ENCODE peak calls at places on chromosome 19, in seven cellular contexts. One of them, this sample, is unnamed.

GRCh38 chr19:15702590-15702930 is 25.3 kb upstream of the OR10H2 start:
- DNase-seq in HFFc6: no peak
- DNase-seq in fibroblast of lung: peak
- DNase-seq in IMR-90: no peak
- DNase-seq in upper lobe of right lung: peak
- DNase-seq in dorsolateral prefrontal cortex: no peak
- DNase-seq in progenitor cell of endocrine pancreas: no peak
- DNase-seq in this sample: no peak

GRCh38 chr19:10544242-10544752 is 593 bp downstream of the ATG4D start:
- DNase-seq in HFFc6: no peak
- DNase-seq in fibroblast of lung: no peak
- DNase-seq in IMR-90: no peak
- DNase-seq in upper lobe of right lung: peak
- DNase-seq in dorsolateral prefrontal cortex: no peak
- DNase-seq in progenitor cell of endocrine pancreas: peak
- DNase-seq in this sample: no peak

GRCh38 chr19:40217921-40218890 is at the start of gene TTC9B:
- DNase-seq in HFFc6: no peak
- DNase-seq in fibroblast of lung: no peak
- DNase-seq in IMR-90: no peak
- DNase-seq in upper lobe of right lung: no peak
- DNase-seq in dorsolateral prefrontal cortex: peak
- DNase-seq in progenitor cell of endocrine pancreas: no peak
- DNase-seq in this sample: peak

GRCh38 chr19:7512400-7512851 is 3.5 kb upstream of the ZNF358 start:
- DNase-seq in HFFc6: peak
- DNase-seq in fibroblast of lung: no peak
- DNase-seq in IMR-90: no peak
- DNase-seq in upper lobe of right lung: no peak
- DNase-seq in dorsolateral prefrontal cortex: no peak
- DNase-seq in progenitor cell of endocrine pancreas: no peak
- DNase-seq in this sample: no peak

GRCh38 chr19:29211562-29212416 is 1.2 kb downstream of the UQCRFS1 start:
- DNase-seq in HFFc6: no peak
- DNase-seq in fibroblast of lung: peak
- DNase-seq in IMR-90: peak
- DNase-seq in upper lobe of right lung: no peak
- DNase-seq in dorsolateral prefrontal cortex: no peak
- DNase-seq in progenitor cell of endocrine pancreas: no peak
- DNase-seq in this sample: no peak

GRCh38 chr19:8174706-8175105 is 25.3 kb upstream of the FBN3 start:
- DNase-seq in HFFc6: peak
- DNase-seq in fibroblast of lung: peak
- DNase-seq in IMR-90: peak
- DNase-seq in upper lobe of right lung: no peak
- DNase-seq in dorsolateral prefrontal cortex: no peak
- DNase-seq in progenitor cell of endocrine pancreas: no peak
- DNase-seq in this sample: no peak

GRCh38 chr19:19062454-19063182 is 1.2 kb upstream of the SLC25A42 start:
- DNase-seq in HFFc6: peak
- DNase-seq in fibroblast of lung: peak
- DNase-seq in IMR-90: peak
- DNase-seq in upper lobe of right lung: no peak
- DNase-seq in dorsolateral prefrontal cortex: peak
- DNase-seq in progenitor cell of endocrine pancreas: no peak
- DNase-seq in this sample: peak

GRCh38 chr19:16470911-16471811 is 609 bp downstream of the EPS15L1 start:
- DNase-seq in HFFc6: peak
- DNase-seq in fibroblast of lung: peak
- DNase-seq in IMR-90: peak
- DNase-seq in upper lobe of right lung: no peak
- DNase-seq in dorsolateral prefrontal cortex: peak
- DNase-seq in progenitor cell of endocrine pancreas: no peak
- DNase-seq in this sample: no peak

GRCh38 chr19:35403116-35403760 is 32.4 kb downstream of the GPR42 start:
- DNase-seq in HFFc6: no peak
- DNase-seq in fibroblast of lung: peak
- DNase-seq in IMR-90: no peak
- DNase-seq in upper lobe of right lung: no peak
- DNase-seq in dorsolateral prefrontal cortex: no peak
- DNase-seq in progenitor cell of endocrine pancreas: no peak
- DNase-seq in this sample: no peak

DNA sequence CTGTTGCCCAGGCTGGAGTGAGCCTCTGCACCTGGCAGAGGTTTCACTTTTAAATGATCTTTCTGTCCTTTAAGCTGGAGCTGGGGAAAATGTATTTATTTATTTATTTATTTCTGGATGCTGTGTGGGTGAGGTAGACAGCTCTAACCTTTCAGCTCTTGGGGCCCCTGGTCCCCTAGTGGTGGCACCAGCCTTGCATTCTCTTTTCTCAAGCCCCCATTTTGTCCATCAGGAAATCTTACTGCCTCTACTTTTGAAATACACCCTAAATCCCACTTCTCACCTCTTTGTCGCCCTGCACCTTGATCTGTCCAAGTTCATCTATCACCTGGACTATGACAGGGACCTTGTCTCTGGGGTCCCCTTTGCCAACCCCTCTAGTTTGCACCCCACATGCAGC is 2.1 kb upstream of the B9D2 start:
- DNase-seq in HFFc6: no peak
- DNase-seq in fibroblast of lung: no peak
- DNase-seq in IMR-90: no peak
- DNase-seq in upper lobe of right lung: no peak
- DNase-seq in dorsolateral prefrontal cortex: no peak
- DNase-seq in progenitor cell of endocrine pancreas: no peak
- DNase-seq in this sample: no peak
- TF ChIP-seq CTCF in HFFc6: peak
- TF ChIP-seq CTCF in fibroblast of lung: no peak
- TF ChIP-seq CTCF in IMR-90: peak
- TF ChIP-seq CTCF in upper lobe of right lung: no peak
- TF ChIP-seq CTCF in dorsolateral prefrontal cortex: no peak
- TF ChIP-seq CTCF in progenitor cell of endocrine pancreas: peak
- TF ChIP-seq CTCF in this sample: no peak

DNA sequence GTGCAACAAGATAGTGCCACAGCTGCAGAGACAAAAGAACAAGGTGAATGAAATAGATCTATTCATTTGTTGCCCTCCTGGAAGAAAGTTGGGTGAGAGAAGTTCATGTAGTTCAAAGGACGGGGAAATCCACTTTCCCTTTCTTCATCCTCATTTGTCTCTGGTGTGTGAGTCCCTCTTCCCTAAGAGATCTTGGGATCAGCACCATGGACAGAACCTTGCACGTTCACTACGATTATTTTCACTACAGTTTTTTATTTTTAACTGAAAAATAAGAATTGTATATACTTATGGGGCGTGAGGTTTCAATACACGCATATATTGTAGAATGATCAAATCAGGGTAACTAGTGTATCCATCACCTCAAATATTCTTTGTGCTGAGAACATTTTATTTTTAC is 29.2 kb downstream of the NLRP5 start:
- DNase-seq in HFFc6: no peak
- DNase-seq in fibroblast of lung: no peak
- DNase-seq in IMR-90: no peak
- DNase-seq in upper lobe of right lung: no peak
- DNase-seq in dorsolateral prefrontal cortex: no peak
- DNase-seq in progenitor cell of endocrine pancreas: no peak
- DNase-seq in this sample: peak
- TF ChIP-seq CTCF in HFFc6: no peak
- TF ChIP-seq CTCF in fibroblast of lung: no peak
- TF ChIP-seq CTCF in IMR-90: no peak
- TF ChIP-seq CTCF in upper lobe of right lung: no peak
- TF ChIP-seq CTCF in dorsolateral prefrontal cortex: no peak
- TF ChIP-seq CTCF in progenitor cell of endocrine pancreas: no peak
- TF ChIP-seq CTCF in this sample: no peak

DNA sequence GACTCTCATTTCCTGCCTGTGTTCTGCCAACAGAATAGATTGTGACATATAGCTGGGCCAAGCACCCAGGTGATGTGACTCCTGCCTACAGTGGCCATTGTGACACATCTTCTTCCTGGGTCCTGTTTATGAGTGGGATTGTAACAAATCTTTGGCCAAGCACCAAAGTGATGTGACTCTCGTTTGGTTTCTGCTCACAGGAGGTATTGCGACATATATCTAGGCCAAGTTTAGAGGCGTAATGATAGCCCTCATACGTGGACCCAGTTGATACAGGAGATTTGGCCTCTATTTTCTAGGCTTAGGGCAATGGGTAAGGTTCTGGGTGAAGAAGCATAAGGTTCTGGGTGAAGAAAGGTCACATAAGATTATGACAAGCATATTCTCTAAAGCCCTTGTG is 76.2 kb downstream of the ZNF208 start:
- DNase-seq in HFFc6: no peak
- DNase-seq in fibroblast of lung: no peak
- DNase-seq in IMR-90: no peak
- DNase-seq in upper lobe of right lung: no peak
- DNase-seq in dorsolateral prefrontal cortex: no peak
- DNase-seq in progenitor cell of endocrine pancreas: no peak
- DNase-seq in this sample: no peak
- TF ChIP-seq CTCF in HFFc6: no peak
- TF ChIP-seq CTCF in fibroblast of lung: no peak
- TF ChIP-seq CTCF in IMR-90: no peak
- TF ChIP-seq CTCF in upper lobe of right lung: no peak
- TF ChIP-seq CTCF in dorsolateral prefrontal cortex: no peak
- TF ChIP-seq CTCF in progenitor cell of endocrine pancreas: no peak
- TF ChIP-seq CTCF in this sample: no peak

GRCh38 chr19:1590641-1591397 is 1.8 kb downstream of the MBD3 start:
- DNase-seq in HFFc6: no peak
- DNase-seq in fibroblast of lung: peak
- DNase-seq in IMR-90: no peak
- DNase-seq in upper lobe of right lung: no peak
- DNase-seq in dorsolateral prefrontal cortex: no peak
- DNase-seq in progenitor cell of endocrine pancreas: no peak
- DNase-seq in this sample: no peak
- TF ChIP-seq CTCF in HFFc6: peak
- TF ChIP-seq CTCF in fibroblast of lung: peak
- TF ChIP-seq CTCF in IMR-90: peak
- TF ChIP-seq CTCF in upper lobe of right lung: no peak
- TF ChIP-seq CTCF in dorsolateral prefrontal cortex: no peak
- TF ChIP-seq CTCF in progenitor cell of endocrine pancreas: peak
- TF ChIP-seq CTCF in this sample: no peak

GRCh38 chr19:13705201-13705600 is 59.1 kb upstream of the MRI1 start:
- DNase-seq in HFFc6: no peak
- DNase-seq in fibroblast of lung: no peak
- DNase-seq in IMR-90: no peak
- DNase-seq in upper lobe of right lung: no peak
- DNase-seq in dorsolateral prefrontal cortex: no peak
- DNase-seq in progenitor cell of endocrine pancreas: no peak
- DNase-seq in this sample: no peak
- TF ChIP-seq CTCF in HFFc6: no peak
- TF ChIP-seq CTCF in fibroblast of lung: no peak
- TF ChIP-seq CTCF in IMR-90: no peak
- TF ChIP-seq CTCF in upper lobe of right lung: no peak
- TF ChIP-seq CTCF in dorsolateral prefrontal cortex: no peak
- TF ChIP-seq CTCF in progenitor cell of endocrine pancreas: no peak
- TF ChIP-seq CTCF in this sample: no peak

DNA sequence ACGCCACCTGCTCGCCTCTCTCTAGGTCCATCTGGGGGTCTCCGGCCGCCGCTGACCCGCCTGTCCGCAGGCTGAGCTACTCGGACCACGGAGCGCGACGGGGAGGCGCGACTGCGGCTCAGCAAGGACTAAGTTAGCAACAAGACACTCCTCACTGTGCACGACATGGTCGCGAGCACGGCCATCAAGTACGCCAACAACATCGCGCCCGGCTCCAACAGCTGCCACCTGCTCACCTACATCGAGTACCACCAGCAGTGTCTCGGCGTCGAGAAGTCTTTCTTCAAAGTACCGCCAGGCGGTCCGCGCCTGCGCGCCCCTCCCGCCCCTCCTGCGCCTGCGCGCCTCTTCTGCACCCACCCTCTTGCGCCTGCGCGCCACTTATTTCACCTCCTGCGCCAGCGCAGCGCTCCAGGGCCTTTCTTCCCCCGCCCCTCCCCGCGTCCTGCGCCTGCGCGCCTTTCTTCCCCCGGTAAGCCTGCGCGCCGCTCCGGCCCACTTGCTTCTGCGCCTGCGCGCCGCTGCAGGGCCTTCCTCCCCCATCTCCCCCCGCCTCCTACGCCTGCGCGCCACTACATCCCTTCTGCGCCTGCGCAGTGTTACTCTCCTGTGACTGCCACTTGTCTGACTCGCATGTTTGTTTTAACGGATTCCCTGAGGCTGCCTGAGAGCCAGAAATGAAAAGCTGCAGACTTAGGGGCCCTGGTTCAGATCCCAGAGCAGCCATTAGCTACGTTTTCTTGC is 63.9 kb downstream of the ACSBG2 start:
- DNase-seq in HFFc6: peak
- DNase-seq in fibroblast of lung: peak
- DNase-seq in IMR-90: peak
- DNase-seq in upper lobe of right lung: peak
- DNase-seq in dorsolateral prefrontal cortex: peak
- DNase-seq in progenitor cell of endocrine pancreas: peak
- DNase-seq in this sample: peak
- TF ChIP-seq CTCF in HFFc6: peak
- TF ChIP-seq CTCF in fibroblast of lung: peak
- TF ChIP-seq CTCF in IMR-90: peak
- TF ChIP-seq CTCF in upper lobe of right lung: peak
- TF ChIP-seq CTCF in dorsolateral prefrontal cortex: no peak
- TF ChIP-seq CTCF in progenitor cell of endocrine pancreas: peak
- TF ChIP-seq CTCF in this sample: peak

DNA sequence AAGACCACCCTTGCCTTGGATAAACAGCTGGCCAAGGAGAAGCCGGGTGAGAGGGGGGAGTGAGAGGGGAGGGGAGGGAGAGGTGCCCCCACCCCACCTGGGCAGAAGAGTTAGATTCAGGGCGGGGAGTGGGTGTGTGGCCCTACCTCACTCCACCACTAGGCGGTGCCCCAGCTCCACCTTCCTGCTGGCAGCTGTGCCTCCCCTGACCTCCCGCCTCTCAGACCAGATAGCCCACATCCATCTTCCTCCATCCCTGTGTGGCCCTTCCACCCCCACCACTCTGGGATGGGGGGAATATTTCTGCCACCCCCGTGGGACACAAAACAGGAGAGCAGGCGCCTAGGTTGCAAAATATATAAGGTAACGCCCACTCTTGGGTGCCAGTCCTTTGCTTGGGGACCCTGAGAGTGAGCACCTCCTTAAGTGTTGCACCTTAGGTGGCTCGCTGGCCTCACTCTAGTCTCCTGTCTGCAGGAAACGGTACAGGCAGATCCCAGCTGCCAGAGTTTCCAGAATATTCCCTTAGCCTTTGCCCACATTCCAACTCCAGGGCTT is 13.8 kb upstream of the EHD2 start:
- DNase-seq in HFFc6: no peak
- DNase-seq in fibroblast of lung: no peak
- DNase-seq in IMR-90: peak
- DNase-seq in upper lobe of right lung: no peak
- DNase-seq in dorsolateral prefrontal cortex: no peak
- DNase-seq in progenitor cell of endocrine pancreas: peak
- DNase-seq in this sample: peak
- TF ChIP-seq CTCF in HFFc6: peak
- TF ChIP-seq CTCF in fibroblast of lung: peak
- TF ChIP-seq CTCF in IMR-90: peak
- TF ChIP-seq CTCF in upper lobe of right lung: peak
- TF ChIP-seq CTCF in dorsolateral prefrontal cortex: peak
- TF ChIP-seq CTCF in progenitor cell of endocrine pancreas: peak
- TF ChIP-seq CTCF in this sample: peak

This sample was measured in nephron progenitor cell.